ENCODE peak calls at places on chromosomes 12 and 14, in five cellular contexts. T, K, N, H and Q are unnamed samples.

GRCh38 chr14:105091335-105092123 is 26.3 kb upstream of the GPR132 start:
- DNase-seq in H (no peak), K (no peak), N (no peak), T (peak), Q (no peak)

GRCh38 chr12:88416786-88417185 is 163.5 kb downstream of the KITLG start:
- DNase-seq in K (no peak), T (no peak), H (no peak), N (no peak), Q (no peak)

GRCh38 chr12:46269429-46270241 is 792 bp upstream of the SLC38A1 start:
- DNase-seq in N (peak), K (peak), H (peak), T (no peak), Q (peak)

GRCh38 chr12:123089631-123090353 is 61.1 kb downstream of the PITPNM2 start:
- DNase-seq in T (no peak), K (no peak), N (no peak), H (no peak), Q (no peak)

GRCh38 chr12:130225347-130225746 is 63.1 kb downstream of the FZD10 start:
- DNase-seq in K (no peak), H (no peak), T (no peak), N (no peak), Q (no peak)

GRCh38 chr12:3332190-3332589 is 158.8 kb upstream of the PRMT8 start:
- DNase-seq in N (no peak), T (no peak), H (no peak), K (no peak), Q (no peak)

GRCh38 chr12:63400746-63401145 is 249.7 kb upstream of the AVPR1A start:
- DNase-seq in N (no peak), H (no peak), K (no peak), T (no peak), Q (no peak)

GRCh38 chr14:54743382-54743781 is 159.2 kb downstream of the GCH1 start:
- DNase-seq in H (no peak), T (no peak), N (no peak), K (no peak), Q (no peak)

GRCh38 chr12:131242741-131243496 is 289.2 kb downstream of the ADGRD1 start:
- DNase-seq in T (no peak), H (no peak), N (peak), K (peak), Q (peak)

GRCh38 chr12:68538722-68539614 is 71.7 kb upstream of the RAP1B start:
- DNase-seq in N (peak), T (no peak), H (peak), K (peak), Q (no peak)

GRCh38 chr14:104984056-104984894 is 1.3 kb upstream of the CLBA1 start:
- DNase-seq in N (no peak), K (no peak), T (no peak), H (no peak), Q (no peak)

GRCh38 chr14:61561144-61561543 is 134.2 kb upstream of the HIF1A start:
- DNase-seq in T (no peak), N (no peak), K (peak), H (no peak), Q (no peak)

GRCh38 chr12:48024735-48025134 is 20.5 kb upstream of the COL2A1 start:
- DNase-seq in N (no peak), K (no peak), T (no peak), H (no peak), Q (no peak)

GRCh38 chr12:54398218-54398617 is 13.7 kb upstream of the ZNF385A start:
- DNase-seq in K (no peak), T (no peak), H (no peak), N (no peak), Q (no peak)

GRCh38 chr12:14239350-14239934 is 126.0 kb upstream of the ATF7IP start:
- DNase-seq in N (peak), K (peak), T (peak), H (no peak), Q (peak)

GRCh38 chr12:56029166-56029519 is 8.3 kb downstream of the IKZF4 start:
- DNase-seq in N (no peak), T (no peak), K (no peak), H (no peak), Q (no peak)

GRCh38 chr12:39935275-39935674 is 170.6 kb downstream of the SLC2A13 start:
- DNase-seq in N (no peak), H (no peak), T (no peak), K (no peak), Q (no peak)

GRCh38 chr12:16385779-16386646 is 38.6 kb downstream of the MGST1 start:
- DNase-seq in K (peak), T (peak), H (no peak), N (no peak), Q (no peak)

GRCh38 chr14:75487155-75487671 is 35.1 kb upstream of the BATF start:
- DNase-seq in K (no peak), H (no peak), T (no peak), N (peak), Q (peak)

GRCh38 chr12:81759215-81759991 is at the start of gene PPFIA2:
- DNase-seq in K (peak), N (no peak), H (no peak), T (peak), Q (no peak)

DNA sequence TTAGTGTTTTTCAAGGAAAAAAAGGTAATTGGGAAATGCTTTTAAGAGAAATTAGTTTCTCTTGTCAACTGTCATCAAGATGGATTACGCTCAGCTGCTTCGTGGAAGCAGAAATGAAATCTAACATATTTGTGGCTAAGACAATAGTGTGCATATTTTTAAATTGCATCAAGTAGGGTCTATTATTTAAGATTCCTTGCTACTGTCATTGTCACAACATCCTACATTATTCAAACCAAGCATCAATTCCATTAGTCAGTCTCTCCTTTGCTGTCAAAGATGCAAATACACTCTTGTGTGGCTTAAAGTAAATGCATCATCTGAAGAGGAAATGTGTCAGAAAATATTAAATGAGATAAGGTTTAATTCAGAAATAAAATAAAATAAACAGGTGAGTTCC is 1277.6 kb upstream of the SEL1L start:
- DNase-seq in H (no peak), K (no peak), N (no peak), T (no peak), Q (no peak)
- H3K4me3 ChIP-seq in H (no peak), K (no peak), N (no peak), T (no peak), Q (no peak)

GRCh38 chr14:39219075-39219499 is 14.6 kb upstream of the MIA2 start:
- DNase-seq in N (no peak), T (no peak), K (no peak), H (no peak), Q (no peak)
- H3K4me3 ChIP-seq in N (no peak), T (no peak), K (no peak), H (no peak), Q (no peak)

GRCh38 chr12:50515587-50515986 is 10.8 kb downstream of the DIP2B start:
- DNase-seq in T (no peak), H (no peak), N (no peak), K (no peak), Q (no peak)

GRCh38 chr12:50518129-50518528 is 13.3 kb downstream of the DIP2B start:
- DNase-seq in K (no peak), T (no peak), N (no peak), H (no peak), Q (no peak)

GRCh38 chr12:50517456-50518048 is 12.8 kb downstream of the DIP2B start:
- DNase-seq in N (peak), H (no peak), T (no peak), K (no peak), Q (peak)

GRCh38 chr12:50509009-50509663 is 4.4 kb downstream of the DIP2B start:
- DNase-seq in H (no peak), K (no peak), N (peak), T (no peak), Q (no peak)

GRCh38 chr12:50514526-50515276 is 9.9 kb downstream of the DIP2B start:
- DNase-seq in N (peak), T (no peak), K (no peak), H (no peak), Q (peak)
- H3K4me3 ChIP-seq in N (peak), T (no peak), K (no peak), H (peak), Q (no peak)

GRCh38 chr12:6946033-6946919 is 2.5 kb downstream of the C12orf57 start:
- DNase-seq in K (peak), T (peak), N (peak), H (peak), Q (no peak)

GRCh38 chr12:6947615-6948014 is 3.5 kb upstream of the PTPN6 start:
- DNase-seq in K (no peak), N (no peak), T (no peak), H (no peak), Q (no peak)

GRCh38 chr12:6949063-6949594 is 2.0 kb upstream of the PTPN6 start:
- DNase-seq in H (no peak), K (no peak), T (no peak), N (peak), Q (no peak)

GRCh38 chr12:6945613-6946012 is 1.8 kb downstream of the C12orf57 start:
- DNase-seq in T (no peak), K (no peak), H (no peak), N (no peak), Q (no peak)

DNA sequence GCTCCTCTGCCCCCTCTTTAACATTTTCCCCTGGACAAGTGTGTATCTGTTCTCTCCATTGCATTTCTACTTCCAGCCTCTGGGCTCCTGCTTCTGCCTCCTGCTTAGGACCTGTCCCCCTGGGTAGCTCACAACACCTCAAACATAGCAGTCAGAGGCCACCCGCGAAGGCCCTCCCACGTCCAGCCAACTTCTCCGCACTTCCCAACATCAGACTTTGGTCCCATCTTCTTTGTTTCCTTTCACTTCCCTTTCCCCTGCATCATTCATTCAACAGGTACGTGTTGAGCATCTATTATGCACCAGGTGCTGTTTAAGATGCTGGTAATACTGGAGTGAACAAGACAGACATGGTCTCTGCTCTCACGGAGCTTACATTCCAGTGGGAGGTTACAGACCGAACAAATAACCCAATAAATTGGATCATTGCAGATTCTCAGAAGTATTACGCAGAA is 3.1 kb downstream of the C12orf57 start:
- DNase-seq in K (no peak), H (no peak), N (no peak), T (no peak), Q (no peak)
- H3K4me3 ChIP-seq in K (peak), H (peak), N (peak), T (peak), Q (peak)